ENCODE peak calls at places on chromosomes 13 and 19, in four cellular contexts. Z is heart right ventricle, Q is body of pancreas, B is brain microvascular endothelial cell. E is an unnamed sample.

GRCh38 chr19:40803857-40804782 is 5.1 kb downstream of the EGLN2 start:
- DNase-seq in Z (peak), Q (peak), B (no peak), E (no peak)

GRCh38 chr19:48842744-48843162 is 6.5 kb upstream of the HSD17B14 start:
- DNase-seq in Z (no peak), Q (peak), B (peak), E (peak)

GRCh38 chr19:38303517-38304351 is at the start of gene C19orf33:
- DNase-seq in Z (no peak), Q (no peak), B (no peak), E (peak)

GRCh38 chr13:59356607-59357006 is 807.1 kb downstream of the DIAPH3 start:
- DNase-seq in Z (peak), Q (peak), B (peak), E (no peak)

GRCh38 chr13:51323824-51324511 is 15.5 kb upstream of the SERPINE3 start:
- DNase-seq in Z (no peak), Q (no peak), B (no peak), E (no peak)

GRCh38 chr13:28100149-28101121 is at the start of gene FLT3:
- DNase-seq in Z (peak), Q (peak), B (peak), E (peak)

GRCh38 chr13:30159446-30159839 is 147.9 kb downstream of the KATNAL1 start:
- DNase-seq in Z (no peak), Q (no peak), B (peak), E (no peak)

GRCh38 chr13:74061939-74062595 is 72.1 kb downstream of the KLF12 start:
- DNase-seq in Z (no peak), Q (no peak), B (peak), E (no peak)

GRCh38 chr19:58584498-58585441 is 11.6 kb upstream of the MZF1 start:
- DNase-seq in Z (no peak), Q (no peak), B (no peak), E (no peak)

GRCh38 chr13:32446220-32446619 is 18.3 kb upstream of the N4BP2L1 start:
- DNase-seq in Z (no peak), Q (no peak), B (no peak), E (no peak)

GRCh38 chr19:34134190-34135032 is 37.9 kb upstream of the LSM14A start:
- DNase-seq in Z (peak), Q (peak), B (peak), E (peak)

GRCh38 chr13:102863590-102863989 is 17.8 kb downstream of the ERCC5 start:
- DNase-seq in Z (peak), Q (no peak), B (no peak), E (no peak)

GRCh38 chr19:17720487-17720839 is 1.2 kb downstream of the MAP1S start:
- DNase-seq in Z (no peak), Q (no peak), B (no peak), E (no peak)

GRCh38 chr13:46184277-46184699 is 2.3 kb upstream of the LCP1 start:
- DNase-seq in Z (peak), Q (peak), B (no peak), E (peak)

GRCh38 chr13:79405501-79405830 is 589 bp downstream of the RBM26 start:
- DNase-seq in Z (no peak), Q (no peak), B (no peak), E (no peak)

GRCh38 chr13:111505175-111505777 is 184.8 kb downstream of the TEX29 start:
- DNase-seq in Z (no peak), Q (no peak), B (no peak), E (no peak)

GRCh38 chr19:28898279-28898678 is 314.7 kb downstream of the UQCRFS1 start:
- DNase-seq in Z (no peak), Q (no peak), B (no peak), E (no peak)

GRCh38 chr13:85520445-85520844 is 278.8 kb downstream of the SLITRK6 start:
- DNase-seq in Z (no peak), Q (no peak), B (no peak), E (no peak)

GRCh38 chr13:43908156-43909126 is 28.7 kb downstream of the LACC1 start:
- DNase-seq in Z (no peak), Q (no peak), B (peak), E (peak)

GRCh38 chr13:47233734-47234133 is 336.9 kb upstream of the HTR2A start:
- DNase-seq in Z (no peak), Q (no peak), B (no peak), E (no peak)

GRCh38 chr19:33339750-33340029 is 33.8 kb upstream of the CEBPG start:
- DNase-seq in Z (no peak), Q (no peak), B (no peak), E (no peak)

GRCh38 chr13:50850445-50850844 is 7.0 kb upstream of the DLEU7 start:
- DNase-seq in Z (no peak), Q (no peak), B (no peak), E (no peak)

GRCh38 chr13:44052843-44053607 is 173.3 kb downstream of the LACC1 start:
- DNase-seq in Z (no peak), Q (no peak), B (peak), E (no peak)

GRCh38 chr13:22194106-22194810 is 523.4 kb downstream of the FGF9 start:
- DNase-seq in Z (no peak), Q (no peak), B (no peak), E (no peak)

GRCh38 chr13:44903596-44903995 is 85.7 kb downstream of the NUFIP1 start:
- DNase-seq in Z (peak), Q (peak), B (peak), E (no peak)

GRCh38 chr13:26200811-26201210 is 21.3 kb downstream of the RNF6 start:
- DNase-seq in Z (no peak), Q (no peak), B (no peak), E (no peak)

GRCh38 chr13:104525467-104525866 is 1459.2 kb upstream of the SLC10A2 start:
- DNase-seq in Z (no peak), Q (no peak), B (no peak), E (no peak)

GRCh38 chr19:518292-519231 is 11.3 kb downstream of the TPGS1 start:
- DNase-seq in Z (no peak), Q (no peak), B (no peak), E (no peak)
- TF ChIP-seq CTCF in Z (no peak), Q (no peak), B (no peak), E (no peak)

GRCh38 chr19:42121666-42122069 is 10.6 kb downstream of the POU2F2 start:
- DNase-seq in Z (peak), Q (no peak), B (peak), E (peak)
- TF ChIP-seq CTCF in Z (no peak), Q (no peak), B (no peak), E (no peak)

GRCh38 chr13:75318138-75318833 is 163.7 kb downstream of the TBC1D4 start:
- DNase-seq in Z (no peak), Q (no peak), B (no peak), E (no peak)
- TF ChIP-seq CTCF in Z (no peak), Q (no peak), B (no peak), E (no peak)

DNA sequence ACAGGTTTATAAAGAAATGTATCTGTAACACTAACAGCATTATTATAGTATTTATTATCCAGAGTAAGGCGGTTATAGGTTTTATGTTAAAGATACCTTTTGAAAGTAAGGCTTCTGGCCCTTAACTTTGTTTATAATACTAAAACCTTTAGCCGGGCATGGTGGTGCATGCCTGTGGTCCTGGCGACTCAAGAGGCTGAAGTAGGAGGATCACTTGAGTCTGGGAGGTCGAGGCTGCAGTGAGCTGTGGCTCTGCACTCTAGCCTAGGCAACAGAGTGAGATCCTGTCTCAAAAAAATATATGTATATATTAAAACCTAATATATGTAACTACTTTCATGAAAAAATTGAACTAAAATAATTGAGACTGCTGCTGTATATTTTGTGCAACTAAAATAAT is 98.7 kb upstream of the KLF5 start:
- DNase-seq in Z (no peak), Q (no peak), B (no peak), E (no peak)
- TF ChIP-seq CTCF in Z (no peak), Q (no peak), B (no peak), E (no peak)

DNA sequence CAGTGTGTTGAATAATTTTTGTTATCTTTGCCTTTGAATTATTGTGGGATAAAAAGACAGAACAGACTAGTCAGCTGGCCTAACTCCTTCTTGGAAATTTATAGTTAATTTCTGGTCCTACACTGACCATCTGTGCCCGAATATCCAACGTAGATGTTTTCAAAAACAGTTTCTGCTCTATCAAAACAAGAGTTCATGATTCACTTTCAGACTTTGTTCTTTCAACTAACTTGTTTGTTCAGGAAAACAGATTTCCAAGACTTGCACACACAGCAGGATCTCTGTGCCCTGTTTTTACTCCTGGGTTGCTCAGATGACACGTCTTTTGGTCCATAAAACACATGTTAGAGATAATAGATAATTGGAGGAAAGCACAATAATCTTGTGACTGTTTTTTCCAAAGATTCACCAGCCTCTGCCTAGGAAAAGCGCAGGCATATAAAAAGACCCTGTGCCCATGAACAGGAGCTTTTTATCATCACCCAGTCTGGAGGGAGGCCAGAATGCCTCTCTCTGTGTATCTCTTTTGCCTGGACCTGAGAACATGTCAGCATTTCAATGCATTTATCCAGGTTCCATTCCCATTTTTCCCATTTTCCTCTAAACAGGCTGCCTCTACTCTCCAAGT is 218.0 kb downstream of the IRS2 start:
- DNase-seq in Z (no peak), Q (no peak), B (no peak), E (no peak)
- TF ChIP-seq CTCF in Z (no peak), Q (no peak), B (no peak), E (no peak)

GRCh38 chr19:3511506-3512251 is 5.6 kb downstream of the FZR1 start:
- DNase-seq in Z (no peak), Q (no peak), B (no peak), E (no peak)

GRCh38 chr19:3512562-3512961 is 6.5 kb downstream of the FZR1 start:
- DNase-seq in Z (no peak), Q (no peak), B (no peak), E (no peak)

GRCh38 chr19:3514930-3515329 is 8.8 kb downstream of the FZR1 start:
- DNase-seq in Z (no peak), Q (no peak), B (no peak), E (no peak)

GRCh38 chr19:3515891-3516422 is 9.8 kb downstream of the FZR1 start:
- DNase-seq in Z (no peak), Q (no peak), B (no peak), E (no peak)

GRCh38 chr19:3513198-3514140 is 7.4 kb downstream of the FZR1 start:
- DNase-seq in Z (peak), Q (peak), B (no peak), E (no peak)
- TF ChIP-seq CTCF in Z (no peak), Q (no peak), B (peak), E (no peak)

DNA sequence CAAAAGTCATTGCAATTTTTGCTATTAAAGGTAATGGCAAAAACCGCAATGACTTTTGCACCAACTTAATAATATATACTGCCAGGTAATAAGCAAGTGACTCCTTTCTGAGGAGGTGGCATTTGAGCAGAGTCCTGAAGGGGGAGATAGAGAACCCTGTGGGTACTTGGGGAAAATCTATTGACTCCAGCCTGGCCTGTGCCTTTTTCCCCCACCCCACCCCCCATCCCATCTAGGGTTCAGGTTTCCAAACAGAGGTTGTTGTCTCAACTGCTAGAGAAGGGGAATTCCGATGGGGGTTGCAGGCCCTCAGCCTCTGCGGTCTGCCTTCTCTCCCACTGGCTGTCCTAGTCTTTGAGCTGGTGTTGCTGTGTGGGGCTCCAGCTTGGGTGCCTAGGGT is 11.5 kb downstream of the S1PR2 start:
- DNase-seq in Z (no peak), Q (no peak), B (peak), E (peak)
- TF ChIP-seq CTCF in Z (no peak), Q (peak), B (peak), E (no peak)

GRCh38 chr13:39734952-39735351 is 79.5 kb downstream of the COG6 start:
- DNase-seq in Z (no peak), Q (no peak), B (no peak), E (no peak)

GRCh38 chr13:39729161-39729560 is 73.7 kb downstream of the COG6 start:
- DNase-seq in Z (no peak), Q (no peak), B (no peak), E (no peak)
- TF ChIP-seq CTCF in Z (no peak), Q (no peak), B (no peak), E (no peak)

E was measured in Calu3.